ENCODE peak calls at places on chromosomes 2 and 18, in nine cellular contexts. One of them, this sample, is unnamed.

GRCh38 chr18:13105059-13105458 is 113.5 kb upstream of the LDLRAD4 start:
- DNase-seq in HCEC 1CT: no peak
- DNase-seq in aorta: no peak
- DNase-seq in skeletal muscle cell: no peak
- DNase-seq in T-helper 17 cell: no peak
- DNase-seq in CD4-positive, alpha-beta T cell: no peak
- DNase-seq in T-helper 2 cell: no peak
- DNase-seq in Peyer's patch: no peak
- DNase-seq in effector CD8-positive, alpha-beta T cell: no peak
- DNase-seq in this sample: no peak

GRCh38 chr2:70086838-70087702 is at the start of gene PCBP1:
- DNase-seq in effector CD8-positive, alpha-beta T cell: peak; percentile 95
- DNase-seq in T-helper 17 cell: peak; percentile 91
- DNase-seq in T-helper 2 cell: peak; percentile 97
- DNase-seq in HCEC 1CT: peak; percentile 93
- DNase-seq in skeletal muscle cell: peak; percentile 86
- DNase-seq in CD4-positive, alpha-beta T cell: peak; percentile 98
- DNase-seq in aorta: peak; percentile 97
- DNase-seq in Peyer's patch: peak; percentile 98
- DNase-seq in this sample: peak; percentile 97

GRCh38 chr18:57231846-57232245 is 85.0 kb downstream of the BOD1L2 start:
- DNase-seq in aorta: no peak
- DNase-seq in effector CD8-positive, alpha-beta T cell: no peak
- DNase-seq in Peyer's patch: no peak
- DNase-seq in skeletal muscle cell: no peak
- DNase-seq in T-helper 2 cell: no peak
- DNase-seq in HCEC 1CT: no peak
- DNase-seq in T-helper 17 cell: no peak
- DNase-seq in CD4-positive, alpha-beta T cell: no peak
- DNase-seq in this sample: no peak

GRCh38 chr2:240554767-240555493 is 2.9 kb downstream of the ANKMY1 start:
- DNase-seq in HCEC 1CT: no peak
- DNase-seq in skeletal muscle cell: no peak
- DNase-seq in effector CD8-positive, alpha-beta T cell: no peak
- DNase-seq in Peyer's patch: no peak
- DNase-seq in T-helper 17 cell: no peak
- DNase-seq in T-helper 2 cell: no peak
- DNase-seq in aorta: no peak
- DNase-seq in CD4-positive, alpha-beta T cell: no peak
- DNase-seq in this sample: no peak

GRCh38 chr2:10004401-10004800 is 38.9 kb upstream of the KLF11 start:
- DNase-seq in effector CD8-positive, alpha-beta T cell: no peak
- DNase-seq in CD4-positive, alpha-beta T cell: no peak
- DNase-seq in skeletal muscle cell: no peak
- DNase-seq in T-helper 2 cell: no peak
- DNase-seq in T-helper 17 cell: no peak
- DNase-seq in HCEC 1CT: no peak
- DNase-seq in Peyer's patch: peak; percentile 10
- DNase-seq in aorta: no peak
- DNase-seq in this sample: peak; percentile 10

GRCh38 chr2:193103064-193103463 is 908.3 kb upstream of the TMEFF2 start:
- DNase-seq in HCEC 1CT: peak; percentile 67
- DNase-seq in T-helper 17 cell: no peak
- DNase-seq in T-helper 2 cell: no peak
- DNase-seq in Peyer's patch: no peak
- DNase-seq in skeletal muscle cell: peak; percentile 16
- DNase-seq in CD4-positive, alpha-beta T cell: no peak
- DNase-seq in effector CD8-positive, alpha-beta T cell: no peak
- DNase-seq in aorta: no peak
- DNase-seq in this sample: no peak

GRCh38 chr2:15115786-15116185 is 445.3 kb downstream of the NBAS start:
- DNase-seq in T-helper 17 cell: no peak
- DNase-seq in CD4-positive, alpha-beta T cell: no peak
- DNase-seq in T-helper 2 cell: no peak
- DNase-seq in skeletal muscle cell: no peak
- DNase-seq in HCEC 1CT: no peak
- DNase-seq in Peyer's patch: no peak
- DNase-seq in effector CD8-positive, alpha-beta T cell: no peak
- DNase-seq in aorta: no peak
- DNase-seq in this sample: no peak

GRCh38 chr18:33960393-33960792 is 264.3 kb downstream of the NOL4 start:
- DNase-seq in Peyer's patch: no peak
- DNase-seq in CD4-positive, alpha-beta T cell: no peak
- DNase-seq in T-helper 2 cell: no peak
- DNase-seq in T-helper 17 cell: no peak
- DNase-seq in aorta: no peak
- DNase-seq in effector CD8-positive, alpha-beta T cell: no peak
- DNase-seq in HCEC 1CT: no peak
- DNase-seq in skeletal muscle cell: no peak
- DNase-seq in this sample: no peak

GRCh38 chr2:48483916-48484315 is 46.0 kb upstream of the STON1 start:
- DNase-seq in CD4-positive, alpha-beta T cell: no peak
- DNase-seq in T-helper 2 cell: no peak
- DNase-seq in HCEC 1CT: peak; percentile 91
- DNase-seq in T-helper 17 cell: no peak
- DNase-seq in Peyer's patch: no peak
- DNase-seq in aorta: no peak
- DNase-seq in skeletal muscle cell: peak; percentile 42
- DNase-seq in effector CD8-positive, alpha-beta T cell: no peak
- DNase-seq in this sample: no peak

GRCh38 chr18:26044807-26045206 is 45.6 kb downstream of the SS18 start:
- DNase-seq in aorta: no peak
- DNase-seq in T-helper 17 cell: no peak
- DNase-seq in Peyer's patch: no peak
- DNase-seq in CD4-positive, alpha-beta T cell: no peak
- DNase-seq in skeletal muscle cell: no peak
- DNase-seq in T-helper 2 cell: no peak
- DNase-seq in effector CD8-positive, alpha-beta T cell: no peak
- DNase-seq in HCEC 1CT: no peak
- DNase-seq in this sample: no peak

GRCh38 chr2:2243666-2244065 is 87.4 kb downstream of the MYT1L start:
- DNase-seq in T-helper 2 cell: no peak
- DNase-seq in skeletal muscle cell: no peak
- DNase-seq in effector CD8-positive, alpha-beta T cell: no peak
- DNase-seq in aorta: no peak
- DNase-seq in CD4-positive, alpha-beta T cell: no peak
- DNase-seq in Peyer's patch: no peak
- DNase-seq in HCEC 1CT: no peak
- DNase-seq in T-helper 17 cell: no peak
- DNase-seq in this sample: no peak

GRCh38 chr2:160294339-160294803 is 94.3 kb upstream of the ITGB6 start:
- DNase-seq in CD4-positive, alpha-beta T cell: no peak
- DNase-seq in T-helper 17 cell: no peak
- DNase-seq in Peyer's patch: no peak
- DNase-seq in aorta: peak; percentile 75
- DNase-seq in T-helper 2 cell: no peak
- DNase-seq in HCEC 1CT: peak; percentile 78
- DNase-seq in effector CD8-positive, alpha-beta T cell: no peak
- DNase-seq in skeletal muscle cell: peak; percentile 92
- DNase-seq in this sample: no peak

GRCh38 chr2:59176737-59177136 is 935.6 kb upstream of the FANCL start:
- DNase-seq in effector CD8-positive, alpha-beta T cell: no peak
- DNase-seq in T-helper 2 cell: no peak
- DNase-seq in aorta: no peak
- DNase-seq in CD4-positive, alpha-beta T cell: no peak
- DNase-seq in HCEC 1CT: no peak
- DNase-seq in skeletal muscle cell: no peak
- DNase-seq in T-helper 17 cell: no peak
- DNase-seq in Peyer's patch: no peak
- DNase-seq in this sample: no peak

GRCh38 chr18:3710712-3711269 is 260.8 kb downstream of the TGIF1 start:
- DNase-seq in Peyer's patch: peak; percentile 90
- DNase-seq in HCEC 1CT: no peak
- DNase-seq in CD4-positive, alpha-beta T cell: no peak
- DNase-seq in effector CD8-positive, alpha-beta T cell: no peak
- DNase-seq in T-helper 17 cell: no peak
- DNase-seq in skeletal muscle cell: no peak
- DNase-seq in aorta: peak; percentile 81
- DNase-seq in T-helper 2 cell: no peak
- DNase-seq in this sample: peak; percentile 86

GRCh38 chr2:231482806-231483391 is 18.6 kb upstream of the NCL start:
- DNase-seq in aorta: peak; percentile 85
- DNase-seq in T-helper 2 cell: peak; percentile 48
- DNase-seq in effector CD8-positive, alpha-beta T cell: peak; percentile 52
- DNase-seq in Peyer's patch: peak; percentile 83
- DNase-seq in T-helper 17 cell: peak; percentile 55
- DNase-seq in CD4-positive, alpha-beta T cell: peak; percentile 65
- DNase-seq in skeletal muscle cell: no peak
- DNase-seq in HCEC 1CT: peak; percentile 47
- DNase-seq in this sample: peak; percentile 82

GRCh38 chr2:176507736-176508135 is 238.5 kb downstream of the MTX2 start:
- DNase-seq in T-helper 2 cell: no peak
- DNase-seq in HCEC 1CT: no peak
- DNase-seq in T-helper 17 cell: no peak
- DNase-seq in skeletal muscle cell: no peak
- DNase-seq in Peyer's patch: no peak
- DNase-seq in effector CD8-positive, alpha-beta T cell: no peak
- DNase-seq in CD4-positive, alpha-beta T cell: no peak
- DNase-seq in aorta: no peak
- DNase-seq in this sample: no peak

GRCh38 chr2:28366149-28366495 is 26.5 kb upstream of the FOSL2 start:
- DNase-seq in Peyer's patch: no peak
- DNase-seq in T-helper 17 cell: no peak
- DNase-seq in CD4-positive, alpha-beta T cell: no peak
- DNase-seq in skeletal muscle cell: no peak
- DNase-seq in aorta: peak; percentile 38
- DNase-seq in HCEC 1CT: no peak
- DNase-seq in effector CD8-positive, alpha-beta T cell: no peak
- DNase-seq in T-helper 2 cell: no peak
- DNase-seq in this sample: no peak

GRCh38 chr2:188404341-188405004 is 112.8 kb downstream of the GULP1 start:
- DNase-seq in effector CD8-positive, alpha-beta T cell: no peak
- DNase-seq in CD4-positive, alpha-beta T cell: no peak
- DNase-seq in skeletal muscle cell: no peak
- DNase-seq in aorta: no peak
- DNase-seq in T-helper 2 cell: no peak
- DNase-seq in Peyer's patch: no peak
- DNase-seq in HCEC 1CT: no peak
- DNase-seq in T-helper 17 cell: no peak
- DNase-seq in this sample: no peak

This sample was measured in mucosa of descending colon.